ENCODE peak calls at places on chromosomes 7 and 10, in five cellular contexts. One of them, this sample, is unnamed.

GRCh38 chr10:103917326-103918052 is 495 bp downstream of the STN1 start:
- DNase-seq in renal cortical epithelial cell: no peak
- DNase-seq in stromal cell of bone marrow: no peak
- DNase-seq in anterior cingulate cortex: peak
- DNase-seq in SHP77: no peak
- DNase-seq in this sample: no peak

GRCh38 chr10:7561216-7561893 is 105.4 kb downstream of the ITIH5 start:
- DNase-seq in anterior cingulate cortex: peak
- DNase-seq in stromal cell of bone marrow: no peak
- DNase-seq in SHP77: no peak
- DNase-seq in renal cortical epithelial cell: no peak
- DNase-seq in this sample: no peak

GRCh38 chr10:79127151-79127961 is 58.6 kb downstream of the ZMIZ1 start:
- DNase-seq in stromal cell of bone marrow: no peak
- DNase-seq in SHP77: no peak
- DNase-seq in anterior cingulate cortex: no peak
- DNase-seq in renal cortical epithelial cell: peak
- DNase-seq in this sample: no peak

GRCh38 chr10:110353244-110354119 is 48.8 kb upstream of the SMNDC1 start:
- DNase-seq in SHP77: no peak
- DNase-seq in stromal cell of bone marrow: peak
- DNase-seq in anterior cingulate cortex: no peak
- DNase-seq in renal cortical epithelial cell: peak
- DNase-seq in this sample: peak

GRCh38 chr7:121026159-121026558 is 37.6 kb downstream of the CPED1 start:
- DNase-seq in anterior cingulate cortex: no peak
- DNase-seq in SHP77: no peak
- DNase-seq in stromal cell of bone marrow: no peak
- DNase-seq in renal cortical epithelial cell: no peak
- DNase-seq in this sample: no peak

GRCh38 chr7:151231080-151231479 is 1.2 kb upstream of the CHPF2 start:
- DNase-seq in anterior cingulate cortex: no peak
- DNase-seq in SHP77: no peak
- DNase-seq in stromal cell of bone marrow: no peak
- DNase-seq in renal cortical epithelial cell: no peak
- DNase-seq in this sample: no peak

GRCh38 chr10:130230036-130230435 is 93.8 kb downstream of the GLRX3 start:
- DNase-seq in anterior cingulate cortex: no peak
- DNase-seq in SHP77: no peak
- DNase-seq in renal cortical epithelial cell: no peak
- DNase-seq in stromal cell of bone marrow: no peak
- DNase-seq in this sample: no peak

GRCh38 chr10:127207081-127207480 is 10.7 kb upstream of the INSYN2A start:
- DNase-seq in anterior cingulate cortex: no peak
- DNase-seq in stromal cell of bone marrow: no peak
- DNase-seq in SHP77: no peak
- DNase-seq in renal cortical epithelial cell: no peak
- DNase-seq in this sample: no peak

GRCh38 chr10:48765039-48765438 is 80.4 kb downstream of the WDFY4 start:
- DNase-seq in SHP77: no peak
- DNase-seq in renal cortical epithelial cell: no peak
- DNase-seq in stromal cell of bone marrow: no peak
- DNase-seq in anterior cingulate cortex: no peak
- DNase-seq in this sample: no peak

GRCh38 chr7:151808296-151809155 is 68.4 kb downstream of the PRKAG2 start:
- DNase-seq in anterior cingulate cortex: no peak
- DNase-seq in renal cortical epithelial cell: peak
- DNase-seq in stromal cell of bone marrow: no peak
- DNase-seq in SHP77: no peak
- DNase-seq in this sample: peak

GRCh38 chr10:23035569-23035968 is 59.8 kb upstream of the MSRB2 start:
- DNase-seq in stromal cell of bone marrow: no peak
- DNase-seq in renal cortical epithelial cell: no peak
- DNase-seq in SHP77: peak
- DNase-seq in anterior cingulate cortex: no peak
- DNase-seq in this sample: no peak

GRCh38 chr7:151342811-151343210 is 1.2 kb downstream of the NUB1 start:
- DNase-seq in SHP77: no peak
- DNase-seq in renal cortical epithelial cell: no peak
- DNase-seq in stromal cell of bone marrow: no peak
- DNase-seq in anterior cingulate cortex: no peak
- DNase-seq in this sample: no peak

GRCh38 chr10:122078965-122079401 is 90.0 kb downstream of the TACC2 start:
- DNase-seq in SHP77: no peak
- DNase-seq in stromal cell of bone marrow: no peak
- DNase-seq in anterior cingulate cortex: no peak
- DNase-seq in renal cortical epithelial cell: no peak
- DNase-seq in this sample: no peak

GRCh38 chr7:139172775-139173174 is 58.3 kb upstream of the UBN2 start:
- DNase-seq in stromal cell of bone marrow: no peak
- DNase-seq in renal cortical epithelial cell: no peak
- DNase-seq in anterior cingulate cortex: no peak
- DNase-seq in SHP77: no peak
- DNase-seq in this sample: no peak

GRCh38 chr10:124306922-124307371 is 111.8 kb downstream of the OAT start:
- DNase-seq in stromal cell of bone marrow: no peak
- DNase-seq in SHP77: no peak
- DNase-seq in anterior cingulate cortex: no peak
- DNase-seq in renal cortical epithelial cell: peak
- DNase-seq in this sample: no peak

GRCh38 chr7:151824285-151824950 is 52.5 kb downstream of the PRKAG2 start:
- DNase-seq in SHP77: no peak
- DNase-seq in renal cortical epithelial cell: no peak
- DNase-seq in anterior cingulate cortex: no peak
- DNase-seq in stromal cell of bone marrow: no peak
- DNase-seq in this sample: no peak

GRCh38 chr10:115030483-115031200 is 62.5 kb upstream of the ATRNL1 start:
- DNase-seq in SHP77: no peak
- DNase-seq in stromal cell of bone marrow: no peak
- DNase-seq in renal cortical epithelial cell: no peak
- DNase-seq in anterior cingulate cortex: no peak
- DNase-seq in this sample: no peak

GRCh38 chr10:18968196-18968595 is 80.4 kb upstream of the MALRD1 start:
- DNase-seq in stromal cell of bone marrow: no peak
- DNase-seq in SHP77: no peak
- DNase-seq in renal cortical epithelial cell: no peak
- DNase-seq in anterior cingulate cortex: no peak
- DNase-seq in this sample: no peak

GRCh38 chr7:47299496-47299895 is 282.4 kb downstream of the TNS3 start:
- DNase-seq in renal cortical epithelial cell: no peak
- DNase-seq in SHP77: no peak
- DNase-seq in anterior cingulate cortex: no peak
- DNase-seq in stromal cell of bone marrow: no peak
- DNase-seq in this sample: no peak

GRCh38 chr7:140684066-140684950 is 11.6 kb downstream of the ADCK2 start:
- DNase-seq in anterior cingulate cortex: no peak
- DNase-seq in renal cortical epithelial cell: no peak
- DNase-seq in stromal cell of bone marrow: no peak
- DNase-seq in SHP77: no peak
- DNase-seq in this sample: no peak

GRCh38 chr10:43395571-43396060 is 13.4 kb downstream of the HNRNPF start:
- DNase-seq in renal cortical epithelial cell: no peak
- DNase-seq in SHP77: no peak
- DNase-seq in anterior cingulate cortex: no peak
- DNase-seq in stromal cell of bone marrow: no peak
- DNase-seq in this sample: no peak

GRCh38 chr7:6443372-6443941 is 4.3 kb downstream of the DAGLB start:
- DNase-seq in SHP77: no peak
- DNase-seq in renal cortical epithelial cell: peak
- DNase-seq in stromal cell of bone marrow: peak
- DNase-seq in anterior cingulate cortex: no peak
- DNase-seq in this sample: peak

GRCh38 chr7:3636131-3636860 is 335.2 kb downstream of the SDK1 start:
- DNase-seq in stromal cell of bone marrow: no peak
- DNase-seq in renal cortical epithelial cell: no peak
- DNase-seq in SHP77: no peak
- DNase-seq in anterior cingulate cortex: no peak
- DNase-seq in this sample: no peak

GRCh38 chr7:43303740-43304241 is 191.3 kb downstream of the HECW1 start:
- DNase-seq in anterior cingulate cortex: no peak
- DNase-seq in SHP77: no peak
- DNase-seq in stromal cell of bone marrow: no peak
- DNase-seq in renal cortical epithelial cell: peak
- DNase-seq in this sample: no peak

GRCh38 chr10:103612462-103613365 is 119.2 kb downstream of the NEURL1 start:
- DNase-seq in SHP77: no peak
- DNase-seq in stromal cell of bone marrow: peak
- DNase-seq in renal cortical epithelial cell: peak
- DNase-seq in anterior cingulate cortex: no peak
- DNase-seq in this sample: peak

GRCh38 chr7:169854-170172 is 22.6 kb upstream of the FAM20C start:
- DNase-seq in SHP77: no peak
- DNase-seq in stromal cell of bone marrow: no peak
- DNase-seq in renal cortical epithelial cell: no peak
- DNase-seq in anterior cingulate cortex: no peak
- DNase-seq in this sample: no peak

GRCh38 chr10:111429288-111430028 is 352.6 kb downstream of the ADRA2A start:
- DNase-seq in anterior cingulate cortex: no peak
- DNase-seq in renal cortical epithelial cell: no peak
- DNase-seq in stromal cell of bone marrow: peak
- DNase-seq in SHP77: no peak
- DNase-seq in this sample: peak

GRCh38 chr10:133309720-133310398 is 1.1 kb downstream of the ZNF511 start:
- DNase-seq in SHP77: peak
- DNase-seq in stromal cell of bone marrow: no peak
- DNase-seq in renal cortical epithelial cell: no peak
- DNase-seq in anterior cingulate cortex: no peak
- DNase-seq in this sample: no peak

GRCh38 chr10:132427939-132428367 is 31.0 kb downstream of the PWWP2B start:
- DNase-seq in stromal cell of bone marrow: no peak
- DNase-seq in renal cortical epithelial cell: no peak
- DNase-seq in anterior cingulate cortex: no peak
- DNase-seq in SHP77: no peak
- DNase-seq in this sample: no peak

GRCh38 chr10:86341361-86341811 is 25.2 kb downstream of the GRID1 start:
- DNase-seq in stromal cell of bone marrow: no peak
- DNase-seq in renal cortical epithelial cell: no peak
- DNase-seq in SHP77: no peak
- DNase-seq in anterior cingulate cortex: no peak
- DNase-seq in this sample: no peak

GRCh38 chr7:36147361-36147760 is 5.7 kb upstream of the EEPD1 start:
- DNase-seq in stromal cell of bone marrow: no peak
- DNase-seq in anterior cingulate cortex: no peak
- DNase-seq in renal cortical epithelial cell: no peak
- DNase-seq in SHP77: no peak
- DNase-seq in this sample: no peak

GRCh38 chr7:155009570-155010157 is 6.7 kb upstream of the PAXIP1 start:
- DNase-seq in SHP77: no peak
- DNase-seq in renal cortical epithelial cell: peak
- DNase-seq in anterior cingulate cortex: no peak
- DNase-seq in stromal cell of bone marrow: no peak
- DNase-seq in this sample: no peak

GRCh38 chr7:27515933-27516332 is 146.8 kb downstream of the HIBADH start:
- DNase-seq in anterior cingulate cortex: no peak
- DNase-seq in SHP77: no peak
- DNase-seq in stromal cell of bone marrow: no peak
- DNase-seq in renal cortical epithelial cell: no peak
- DNase-seq in this sample: no peak

GRCh38 chr10:50604049-50604640 is 19.6 kb downstream of the SGMS1 start:
- DNase-seq in stromal cell of bone marrow: no peak
- DNase-seq in anterior cingulate cortex: no peak
- DNase-seq in SHP77: no peak
- DNase-seq in renal cortical epithelial cell: no peak
- DNase-seq in this sample: no peak

GRCh38 chr10:49686651-49687050 is 7.2 kb downstream of the C10orf53 start:
- DNase-seq in anterior cingulate cortex: no peak
- DNase-seq in SHP77: no peak
- DNase-seq in stromal cell of bone marrow: no peak
- DNase-seq in renal cortical epithelial cell: no peak
- DNase-seq in this sample: no peak

GRCh38 chr10:101807158-101807557 is 11.1 kb downstream of the OGA start:
- DNase-seq in SHP77: no peak
- DNase-seq in anterior cingulate cortex: no peak
- DNase-seq in stromal cell of bone marrow: no peak
- DNase-seq in renal cortical epithelial cell: no peak
- DNase-seq in this sample: no peak